ENCODE peak calls at places on chromosomes 1 and 21, in five cellular contexts. One of them, this sample, is unnamed.

GRCh38 chr1:66764994-66765578 is 12.8 kb downstream of the DYNLT5 start:
- DNase-seq in NT2/D1: peak; percentile 30
- DNase-seq in hepatocyte: peak; percentile 66
- DNase-seq in SK-N-MC: peak; percentile 69
- DNase-seq in mammary epithelial cell: peak; percentile 25
- DNase-seq in this sample: peak; percentile 42

GRCh38 chr21:39720126-39720778 is 24.7 kb upstream of the IGSF5 start:
- DNase-seq in NT2/D1: no peak
- DNase-seq in hepatocyte: no peak
- DNase-seq in SK-N-MC: no peak
- DNase-seq in mammary epithelial cell: no peak
- DNase-seq in this sample: no peak

GRCh38 chr1:203129501-203130231 is 2.1 kb downstream of the ADORA1 start:
- DNase-seq in NT2/D1: no peak
- DNase-seq in hepatocyte: no peak
- DNase-seq in SK-N-MC: no peak
- DNase-seq in mammary epithelial cell: no peak
- DNase-seq in this sample: no peak

GRCh38 chr1:240455228-240455821 is 156.6 kb downstream of the GREM2 start:
- DNase-seq in NT2/D1: peak; percentile 20
- DNase-seq in hepatocyte: peak; percentile 16
- DNase-seq in SK-N-MC: no peak
- DNase-seq in mammary epithelial cell: no peak
- DNase-seq in this sample: peak; percentile 49

GRCh38 chr1:95126366-95126765 is 9.2 kb downstream of the TLCD4 start:
- DNase-seq in NT2/D1: no peak
- DNase-seq in hepatocyte: no peak
- DNase-seq in SK-N-MC: no peak
- DNase-seq in mammary epithelial cell: no peak
- DNase-seq in this sample: no peak

GRCh38 chr1:54965624-54966340 is 14.6 kb upstream of the TMEM61 start:
- DNase-seq in NT2/D1: no peak
- DNase-seq in hepatocyte: no peak
- DNase-seq in SK-N-MC: peak; percentile 37
- DNase-seq in mammary epithelial cell: peak; percentile 52
- DNase-seq in this sample: no peak

GRCh38 chr1:154749078-154749760 is 120.9 kb downstream of the KCNN3 start:
- DNase-seq in NT2/D1: no peak
- DNase-seq in hepatocyte: no peak
- DNase-seq in SK-N-MC: no peak
- DNase-seq in mammary epithelial cell: peak; percentile 42
- DNase-seq in this sample: no peak

GRCh38 chr1:219413523-219413922 is 199.4 kb downstream of the ZC3H11B start:
- DNase-seq in NT2/D1: no peak
- DNase-seq in hepatocyte: no peak
- DNase-seq in SK-N-MC: no peak
- DNase-seq in mammary epithelial cell: no peak
- DNase-seq in this sample: no peak

GRCh38 chr1:203663294-203663693 is 36.7 kb downstream of the ATP2B4 start:
- DNase-seq in NT2/D1: no peak
- DNase-seq in hepatocyte: no peak
- DNase-seq in SK-N-MC: no peak
- DNase-seq in mammary epithelial cell: peak; percentile 100
- DNase-seq in this sample: no peak

GRCh38 chr1:27806758-27807157 is 23.8 kb upstream of the PPP1R8 start:
- DNase-seq in NT2/D1: no peak
- DNase-seq in hepatocyte: no peak
- DNase-seq in SK-N-MC: no peak
- DNase-seq in mammary epithelial cell: no peak
- DNase-seq in this sample: no peak

GRCh38 chr1:206505702-206506375 is 1.5 kb upstream of the RASSF5 start:
- DNase-seq in NT2/D1: no peak
- DNase-seq in hepatocyte: no peak
- DNase-seq in SK-N-MC: no peak
- DNase-seq in mammary epithelial cell: no peak
- DNase-seq in this sample: peak; percentile 41

GRCh38 chr1:50422946-50423669 is at the start of gene DMRTA2:
- DNase-seq in NT2/D1: no peak
- DNase-seq in hepatocyte: no peak
- DNase-seq in SK-N-MC: no peak
- DNase-seq in mammary epithelial cell: peak; percentile 34
- DNase-seq in this sample: peak; percentile 71

GRCh38 chr1:50424045-50424939 is 1.0 kb upstream of the DMRTA2 start:
- DNase-seq in NT2/D1: no peak
- DNase-seq in hepatocyte: no peak
- DNase-seq in SK-N-MC: no peak
- DNase-seq in mammary epithelial cell: no peak
- DNase-seq in this sample: peak; percentile 32

GRCh38 chr1:50424940-50425375 is 1.7 kb upstream of the DMRTA2 start:
- DNase-seq in NT2/D1: no peak
- DNase-seq in hepatocyte: no peak
- DNase-seq in SK-N-MC: no peak
- DNase-seq in mammary epithelial cell: no peak
- DNase-seq in this sample: peak; percentile 43

GRCh38 chr1:50422675-50422945 is 633 bp downstream of the DMRTA2 start:
- DNase-seq in NT2/D1: no peak
- DNase-seq in hepatocyte: no peak
- DNase-seq in SK-N-MC: no peak
- DNase-seq in mammary epithelial cell: no peak
- DNase-seq in this sample: no peak

GRCh38 chr1:50423670-50424000 is 392 bp upstream of the DMRTA2 start:
- DNase-seq in NT2/D1: no peak
- DNase-seq in hepatocyte: no peak
- DNase-seq in SK-N-MC: peak; percentile 82
- DNase-seq in mammary epithelial cell: peak; percentile 33
- DNase-seq in this sample: peak; percentile 67
- H3K4me3 ChIP-seq in NT2/D1: no peak overlapping the region
- H3K4me3 ChIP-seq in hepatocyte: no peak overlapping the region
- H3K4me3 ChIP-seq in SK-N-MC: peak overlapping the region; percentile 87
- H3K4me3 ChIP-seq in mammary epithelial cell: no peak overlapping the region
- H3K4me3 ChIP-seq in this sample: no peak overlapping the region

GRCh38 chr1:47229031-47229831 is 2.8 kb downstream of the TAL1 start:
- DNase-seq in NT2/D1: no peak
- DNase-seq in hepatocyte: no peak
- DNase-seq in SK-N-MC: no peak
- DNase-seq in mammary epithelial cell: no peak
- DNase-seq in this sample: no peak

GRCh38 chr1:47231314-47232186 is 475 bp downstream of the TAL1 start:
- DNase-seq in NT2/D1: no peak
- DNase-seq in hepatocyte: peak; percentile 34
- DNase-seq in SK-N-MC: peak; percentile 14
- DNase-seq in mammary epithelial cell: peak; percentile 27
- DNase-seq in this sample: peak; percentile 46

GRCh38 chr1:47230692-47231313 is 1.2 kb downstream of the TAL1 start:
- DNase-seq in NT2/D1: no peak
- DNase-seq in hepatocyte: no peak
- DNase-seq in SK-N-MC: no peak
- DNase-seq in mammary epithelial cell: no peak
- DNase-seq in this sample: no peak

GRCh38 chr1:47228644-47229030 is 3.4 kb downstream of the TAL1 start:
- DNase-seq in NT2/D1: no peak
- DNase-seq in hepatocyte: no peak
- DNase-seq in SK-N-MC: no peak
- DNase-seq in mammary epithelial cell: no peak
- DNase-seq in this sample: no peak

DNA sequence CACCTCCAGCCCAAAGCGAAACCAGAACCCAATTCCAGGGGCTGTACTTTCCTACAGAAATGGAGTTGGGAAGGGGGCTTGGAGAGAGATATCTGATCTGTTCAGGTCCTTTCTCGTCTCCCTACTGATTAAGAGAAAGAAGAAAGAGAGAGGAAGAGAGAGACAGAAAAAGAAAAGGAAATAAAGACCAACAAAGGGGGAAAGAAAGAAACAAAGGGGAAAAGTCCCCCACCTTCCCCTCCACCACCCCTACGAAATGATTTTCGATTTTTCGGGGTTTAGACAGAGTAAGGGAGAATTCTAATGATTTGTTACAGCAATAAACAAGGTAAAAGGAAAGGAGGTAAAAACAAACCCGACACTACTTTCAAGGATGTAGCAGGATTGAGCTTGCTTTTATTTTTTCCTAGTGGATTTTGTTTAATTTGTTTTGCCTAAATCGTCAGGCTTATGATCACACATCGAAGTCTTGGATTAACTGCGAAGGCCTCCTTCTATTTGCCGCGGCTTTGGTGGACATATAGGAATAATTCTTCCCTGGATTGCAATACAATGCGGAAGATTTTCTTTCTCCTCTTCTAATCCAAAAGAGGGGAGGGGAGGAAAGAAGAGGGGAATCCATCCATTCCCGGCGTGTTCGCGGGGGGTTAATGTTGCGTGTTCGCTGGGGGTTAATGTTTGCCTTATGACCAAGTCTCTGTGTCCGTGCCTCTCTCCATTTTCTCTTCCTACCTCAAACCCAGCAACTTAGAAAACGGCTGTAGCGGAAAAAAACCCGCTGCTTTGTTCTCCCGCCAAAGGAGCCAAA is 1.9 kb downstream of the TAL1 start:
- DNase-seq in NT2/D1: no peak
- DNase-seq in hepatocyte: no peak
- DNase-seq in SK-N-MC: no peak
- DNase-seq in mammary epithelial cell: no peak
- DNase-seq in this sample: no peak
- H3K4me3 ChIP-seq in NT2/D1: peak overlapping the region; percentile 18
- H3K4me3 ChIP-seq in hepatocyte: no peak overlapping the region
- H3K4me3 ChIP-seq in SK-N-MC: no peak overlapping the region
- H3K4me3 ChIP-seq in mammary epithelial cell: no peak overlapping the region
- H3K4me3 ChIP-seq in this sample: no peak overlapping the region

GRCh38 chr1:168439451-168440375 is 104.1 kb downstream of the XCL2 start:
- DNase-seq in NT2/D1: peak; percentile 95
- DNase-seq in hepatocyte: peak; percentile 90
- DNase-seq in SK-N-MC: peak; percentile 53
- DNase-seq in mammary epithelial cell: peak; percentile 74
- DNase-seq in this sample: peak; percentile 93
- H3K4me3 ChIP-seq in NT2/D1: peak overlapping the region; percentile 5
- H3K4me3 ChIP-seq in hepatocyte: no peak overlapping the region
- H3K4me3 ChIP-seq in SK-N-MC: peak overlapping the region; percentile 61
- H3K4me3 ChIP-seq in mammary epithelial cell: no peak overlapping the region
- H3K4me3 ChIP-seq in this sample: no peak overlapping the region

DNA sequence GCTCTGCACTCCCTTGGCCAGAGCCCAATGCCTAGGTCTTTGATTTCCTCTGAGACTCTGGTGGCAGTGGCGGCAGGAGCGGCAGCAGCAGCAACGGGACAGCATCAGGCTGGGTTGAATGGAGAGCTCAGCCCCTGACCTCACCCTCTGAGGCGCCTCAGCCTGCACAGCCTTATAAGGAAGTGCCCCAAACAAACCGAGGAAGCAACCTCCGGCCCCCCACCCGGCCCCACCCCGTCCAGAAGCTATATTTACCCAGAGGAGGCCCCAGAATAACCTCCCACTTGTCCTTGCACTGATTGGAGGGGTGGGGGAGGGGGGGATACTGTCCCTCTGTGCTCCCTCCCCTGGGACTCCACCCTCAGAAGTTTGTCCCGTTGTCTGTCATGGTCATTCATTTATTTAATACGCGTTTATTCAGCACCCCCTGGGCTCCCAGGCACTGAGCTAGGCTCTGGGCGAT is 12.2 kb downstream of the NES start:
- DNase-seq in NT2/D1: no peak
- DNase-seq in hepatocyte: peak; percentile 66
- DNase-seq in SK-N-MC: no peak
- DNase-seq in mammary epithelial cell: no peak
- DNase-seq in this sample: peak; percentile 91
- H3K4me3 ChIP-seq in NT2/D1: no peak overlapping the region
- H3K4me3 ChIP-seq in hepatocyte: no peak overlapping the region
- H3K4me3 ChIP-seq in SK-N-MC: no peak overlapping the region
- H3K4me3 ChIP-seq in mammary epithelial cell: no peak overlapping the region
- H3K4me3 ChIP-seq in this sample: no peak overlapping the region

DNA sequence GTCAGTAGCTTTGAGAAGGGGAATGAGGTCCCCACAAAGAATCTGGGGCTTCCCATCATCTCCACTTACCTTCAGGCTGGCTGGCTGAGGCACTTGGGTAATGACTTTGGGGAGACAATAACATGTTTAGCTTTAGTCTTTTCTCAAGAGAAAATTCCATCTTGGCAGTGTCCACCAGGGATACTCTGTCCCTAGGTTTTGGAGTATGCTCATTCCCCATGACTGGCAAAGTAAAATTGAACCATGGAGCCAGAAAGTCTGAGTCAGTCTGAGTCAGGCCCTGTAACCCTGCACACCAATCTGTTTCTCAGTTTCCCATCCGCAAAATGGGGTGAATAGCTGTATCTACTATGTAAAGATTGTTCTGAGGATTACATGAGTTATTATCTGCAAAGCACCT is 28.2 kb downstream of the RUNX1 start:
- DNase-seq in NT2/D1: no peak
- DNase-seq in hepatocyte: no peak
- DNase-seq in SK-N-MC: no peak
- DNase-seq in mammary epithelial cell: peak; percentile 51
- DNase-seq in this sample: no peak
- H3K4me3 ChIP-seq in NT2/D1: no peak overlapping the region
- H3K4me3 ChIP-seq in hepatocyte: no peak overlapping the region
- H3K4me3 ChIP-seq in SK-N-MC: no peak overlapping the region
- H3K4me3 ChIP-seq in mammary epithelial cell: no peak overlapping the region
- H3K4me3 ChIP-seq in this sample: no peak overlapping the region

GRCh38 chr21:33403786-33404571 is 766 bp downstream of the IFNGR2 start:
- DNase-seq in NT2/D1: no peak
- DNase-seq in hepatocyte: peak; percentile 72
- DNase-seq in SK-N-MC: no peak
- DNase-seq in mammary epithelial cell: peak; percentile 49
- DNase-seq in this sample: peak; percentile 70

GRCh38 chr21:33401617-33401967 is 1.6 kb upstream of the IFNGR2 start:
- DNase-seq in NT2/D1: no peak
- DNase-seq in hepatocyte: no peak
- DNase-seq in SK-N-MC: no peak
- DNase-seq in mammary epithelial cell: peak; percentile 41
- DNase-seq in this sample: no peak

GRCh38 chr21:33403128-33403785 is at the start of gene IFNGR2:
- DNase-seq in NT2/D1: no peak
- DNase-seq in hepatocyte: peak; percentile 81
- DNase-seq in SK-N-MC: no peak
- DNase-seq in mammary epithelial cell: peak; percentile 24
- DNase-seq in this sample: no peak

GRCh38 chr21:33399821-33400220 is 3.4 kb upstream of the IFNGR2 start:
- DNase-seq in NT2/D1: no peak
- DNase-seq in hepatocyte: no peak
- DNase-seq in SK-N-MC: no peak
- DNase-seq in mammary epithelial cell: no peak
- DNase-seq in this sample: no peak

GRCh38 chr21:33402011-33402979 is 918 bp upstream of the IFNGR2 start:
- DNase-seq in NT2/D1: no peak
- DNase-seq in hepatocyte: peak; percentile 78
- DNase-seq in SK-N-MC: no peak
- DNase-seq in mammary epithelial cell: peak; percentile 82
- DNase-seq in this sample: peak; percentile 82
- H3K4me3 ChIP-seq in NT2/D1: peak overlapping the region; percentile 91
- H3K4me3 ChIP-seq in hepatocyte: peak overlapping the region; percentile 61
- H3K4me3 ChIP-seq in SK-N-MC: peak overlapping the region; percentile 86
- H3K4me3 ChIP-seq in mammary epithelial cell: peak overlapping the region; percentile 63
- H3K4me3 ChIP-seq in this sample: no peak overlapping the region

DNA sequence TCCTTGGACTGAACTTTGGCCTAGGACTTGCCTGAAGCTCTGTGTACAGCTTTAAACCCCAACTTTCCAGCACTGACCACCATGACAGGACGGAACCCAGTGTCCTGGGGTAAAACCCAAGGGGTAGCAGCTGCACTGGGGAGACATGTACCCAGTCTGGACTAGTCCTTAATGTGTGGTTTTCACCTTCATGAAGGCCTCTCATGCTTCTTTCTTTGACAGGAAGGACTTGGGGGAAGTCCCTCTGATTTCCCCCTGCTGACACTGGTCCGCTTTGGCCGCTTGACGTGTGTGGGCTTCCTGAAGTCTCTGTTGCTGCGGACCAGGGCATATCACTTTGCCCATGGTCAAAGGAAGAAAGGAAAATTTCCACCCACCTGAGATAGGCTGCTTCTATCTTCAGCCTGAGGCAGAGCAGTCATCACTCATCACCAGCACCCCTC is 66.3 kb upstream of the PRDX6 start:
- DNase-seq in NT2/D1: no peak
- DNase-seq in hepatocyte: no peak
- DNase-seq in SK-N-MC: no peak
- DNase-seq in mammary epithelial cell: no peak
- DNase-seq in this sample: no peak
- H3K4me3 ChIP-seq in NT2/D1: no peak overlapping the region
- H3K4me3 ChIP-seq in hepatocyte: no peak overlapping the region
- H3K4me3 ChIP-seq in SK-N-MC: no peak overlapping the region
- H3K4me3 ChIP-seq in mammary epithelial cell: no peak overlapping the region
- H3K4me3 ChIP-seq in this sample: no peak overlapping the region